ENCODE peak calls at places on chromosomes 11 and 22, in eight cellular contexts. One of them, this sample, is unnamed.

GRCh38 chr11:105610796-105611361 is 1.0 kb downstream of the GRIA4 start:
- DNase-seq in left cardiac atrium: no peak
- DNase-seq in NCI-H1105 treated with DMSO at 0.1 percent for 48 hours: no peak
- DNase-seq in ACHN: no peak
- DNase-seq in NCI-H460: no peak
- DNase-seq in fibroblast of the conjunctiva: no peak
- DNase-seq in T1000: no peak
- DNase-seq in type B pancreatic cell: no peak
- DNase-seq in this sample: no peak

GRCh38 chr22:46652081-46652929 is 32.1 kb downstream of the GRAMD4 start:
- DNase-seq in left cardiac atrium: peak
- DNase-seq in NCI-H1105 treated with DMSO at 0.1 percent for 48 hours: no peak
- DNase-seq in ACHN: no peak
- DNase-seq in NCI-H460: no peak
- DNase-seq in fibroblast of the conjunctiva: no peak
- DNase-seq in T1000: no peak
- DNase-seq in type B pancreatic cell: no peak
- DNase-seq in this sample: no peak

GRCh38 chr11:72762641-72763304 is 10.6 kb upstream of the ARAP1 start:
- DNase-seq in left cardiac atrium: no peak
- DNase-seq in NCI-H1105 treated with DMSO at 0.1 percent for 48 hours: no peak
- DNase-seq in ACHN: no peak
- DNase-seq in NCI-H460: no peak
- DNase-seq in fibroblast of the conjunctiva: no peak
- DNase-seq in T1000: no peak
- DNase-seq in type B pancreatic cell: no peak
- DNase-seq in this sample: no peak

GRCh38 chr11:22467741-22468140 is 129.6 kb downstream of the SLC17A6 start:
- DNase-seq in left cardiac atrium: no peak
- DNase-seq in NCI-H1105 treated with DMSO at 0.1 percent for 48 hours: no peak
- DNase-seq in ACHN: no peak
- DNase-seq in NCI-H460: no peak
- DNase-seq in fibroblast of the conjunctiva: no peak
- DNase-seq in T1000: no peak
- DNase-seq in type B pancreatic cell: no peak
- DNase-seq in this sample: no peak

GRCh38 chr11:34869425-34869824 is 46.8 kb downstream of the APIP start:
- DNase-seq in left cardiac atrium: no peak
- DNase-seq in NCI-H1105 treated with DMSO at 0.1 percent for 48 hours: no peak
- DNase-seq in ACHN: peak
- DNase-seq in NCI-H460: no peak
- DNase-seq in fibroblast of the conjunctiva: no peak
- DNase-seq in T1000: no peak
- DNase-seq in type B pancreatic cell: no peak
- DNase-seq in this sample: no peak

GRCh38 chr11:104433751-104434150 is 269.8 kb upstream of the PDGFD start:
- DNase-seq in left cardiac atrium: no peak
- DNase-seq in NCI-H1105 treated with DMSO at 0.1 percent for 48 hours: no peak
- DNase-seq in ACHN: no peak
- DNase-seq in NCI-H460: no peak
- DNase-seq in fibroblast of the conjunctiva: no peak
- DNase-seq in T1000: no peak
- DNase-seq in type B pancreatic cell: no peak
- DNase-seq in this sample: no peak

GRCh38 chr11:112932593-112932992 is 28.6 kb upstream of the NCAM1 start:
- DNase-seq in left cardiac atrium: no peak
- DNase-seq in NCI-H1105 treated with DMSO at 0.1 percent for 48 hours: no peak
- DNase-seq in ACHN: no peak
- DNase-seq in NCI-H460: no peak
- DNase-seq in fibroblast of the conjunctiva: no peak
- DNase-seq in T1000: no peak
- DNase-seq in type B pancreatic cell: no peak
- DNase-seq in this sample: no peak

GRCh38 chr22:40036591-40037225 is 42.0 kb downstream of the FAM83F start:
- DNase-seq in left cardiac atrium: peak
- DNase-seq in NCI-H1105 treated with DMSO at 0.1 percent for 48 hours: peak
- DNase-seq in ACHN: peak
- DNase-seq in NCI-H460: peak
- DNase-seq in fibroblast of the conjunctiva: peak
- DNase-seq in T1000: peak
- DNase-seq in type B pancreatic cell: no peak
- DNase-seq in this sample: peak

GRCh38 chr11:111846640-111847039 is 24.7 kb downstream of the ALG9 start:
- DNase-seq in left cardiac atrium: no peak
- DNase-seq in NCI-H1105 treated with DMSO at 0.1 percent for 48 hours: no peak
- DNase-seq in ACHN: no peak
- DNase-seq in NCI-H460: no peak
- DNase-seq in fibroblast of the conjunctiva: peak
- DNase-seq in T1000: peak
- DNase-seq in type B pancreatic cell: no peak
- DNase-seq in this sample: peak

GRCh38 chr11:99739464-99740089 is 718.8 kb downstream of the CNTN5 start:
- DNase-seq in left cardiac atrium: no peak
- DNase-seq in NCI-H1105 treated with DMSO at 0.1 percent for 48 hours: peak
- DNase-seq in ACHN: peak
- DNase-seq in NCI-H460: peak
- DNase-seq in fibroblast of the conjunctiva: peak
- DNase-seq in T1000: peak
- DNase-seq in type B pancreatic cell: no peak
- DNase-seq in this sample: peak

GRCh38 chr11:10261821-10262220 is 32.2 kb downstream of the SBF2 start:
- DNase-seq in left cardiac atrium: no peak
- DNase-seq in NCI-H1105 treated with DMSO at 0.1 percent for 48 hours: no peak
- DNase-seq in ACHN: no peak
- DNase-seq in NCI-H460: no peak
- DNase-seq in fibroblast of the conjunctiva: no peak
- DNase-seq in T1000: no peak
- DNase-seq in type B pancreatic cell: no peak
- DNase-seq in this sample: peak

GRCh38 chr11:68508425-68508824 is 47.9 kb downstream of the PPP6R3 start:
- DNase-seq in left cardiac atrium: no peak
- DNase-seq in NCI-H1105 treated with DMSO at 0.1 percent for 48 hours: no peak
- DNase-seq in ACHN: no peak
- DNase-seq in NCI-H460: no peak
- DNase-seq in fibroblast of the conjunctiva: no peak
- DNase-seq in T1000: no peak
- DNase-seq in type B pancreatic cell: no peak
- DNase-seq in this sample: no peak

GRCh38 chr22:24175160-24175808 is 6.0 kb upstream of the SUSD2 start:
- DNase-seq in left cardiac atrium: peak
- DNase-seq in NCI-H1105 treated with DMSO at 0.1 percent for 48 hours: peak
- DNase-seq in ACHN: peak
- DNase-seq in NCI-H460: peak
- DNase-seq in fibroblast of the conjunctiva: peak
- DNase-seq in T1000: peak
- DNase-seq in type B pancreatic cell: no peak
- DNase-seq in this sample: peak

GRCh38 chr22:25111579-25112517 is 87.8 kb upstream of the CRYBB3 start:
- DNase-seq in left cardiac atrium: peak
- DNase-seq in NCI-H1105 treated with DMSO at 0.1 percent for 48 hours: no peak
- DNase-seq in ACHN: peak
- DNase-seq in NCI-H460: no peak
- DNase-seq in fibroblast of the conjunctiva: no peak
- DNase-seq in T1000: no peak
- DNase-seq in type B pancreatic cell: no peak
- DNase-seq in this sample: no peak

GRCh38 chr11:129750343-129751292 is 65.0 kb upstream of the TMEM45B start:
- DNase-seq in left cardiac atrium: peak
- DNase-seq in NCI-H1105 treated with DMSO at 0.1 percent for 48 hours: peak
- DNase-seq in ACHN: peak
- DNase-seq in NCI-H460: peak
- DNase-seq in fibroblast of the conjunctiva: peak
- DNase-seq in T1000: peak
- DNase-seq in type B pancreatic cell: peak
- DNase-seq in this sample: peak

GRCh38 chr11:26862801-26863200 is 131.1 kb upstream of the FIBIN start:
- DNase-seq in left cardiac atrium: no peak
- DNase-seq in NCI-H1105 treated with DMSO at 0.1 percent for 48 hours: no peak
- DNase-seq in ACHN: no peak
- DNase-seq in NCI-H460: no peak
- DNase-seq in fibroblast of the conjunctiva: no peak
- DNase-seq in T1000: no peak
- DNase-seq in type B pancreatic cell: no peak
- DNase-seq in this sample: no peak

GRCh38 chr11:1868056-1868635 is 15.3 kb downstream of the LSP1 start:
- DNase-seq in left cardiac atrium: no peak
- DNase-seq in NCI-H1105 treated with DMSO at 0.1 percent for 48 hours: no peak
- DNase-seq in ACHN: no peak
- DNase-seq in NCI-H460: no peak
- DNase-seq in fibroblast of the conjunctiva: no peak
- DNase-seq in T1000: no peak
- DNase-seq in type B pancreatic cell: no peak
- DNase-seq in this sample: no peak

This sample was measured in COLO829.